ENCODE peak calls at places on chromosomes 3 and 15, in four cellular contexts. M is stomach, W is lung, D is right cardiac atrium. J is an unnamed sample.
A peak's percentile ranks its signal among the peaks of the same experiment; 100 is the strongest.

GRCh38 chr3:41431386-41431785 is 232.1 kb downstream of the CTNNB1 start:
- DNase-seq in M (no peak), W (no peak), D (no peak), J (no peak)

GRCh38 chr15:82177291-82178010 is 85.1 kb downstream of the EFL1 start:
- DNase-seq in M (no peak), W (no peak), D (no peak), J (no peak)

GRCh38 chr3:190696777-190697501 is 165.6 kb downstream of the GMNC start:
- DNase-seq in M (no peak), W (no peak), D (no peak), J (no peak)

GRCh38 chr3:46091046-46091445 is 63.8 kb upstream of the XCR1 start:
- DNase-seq in M (no peak), W (no peak), D (no peak), J (no peak)

GRCh38 chr3:11370134-11370533 is 97.9 kb downstream of the ATG7 start:
- DNase-seq in M (no peak), W (no peak), D (no peak), J (no peak)

GRCh38 chr15:66472176-66472999 is 25.2 kb downstream of the SNAPC5 start:
- DNase-seq in M (no peak), W (no peak), D (no peak), J (peak; percentile 74)

GRCh38 chr3:177126015-177126773 is 71.1 kb downstream of the TBL1XR1 start:
- DNase-seq in M (no peak), W (no peak), D (no peak), J (no peak)

GRCh38 chr15:68063606-68064005 is 9.5 kb downstream of the PIAS1 start:
- DNase-seq in M (no peak), W (no peak), D (no peak), J (no peak)

GRCh38 chr15:36161781-36162212 is 417.6 kb upstream of the CDIN1 start:
- DNase-seq in M (no peak), W (no peak), D (peak; percentile 38), J (no peak)

GRCh38 chr3:193400304-193400703 is 21.8 kb upstream of the ATP13A5 start:
- DNase-seq in M (no peak), W (no peak), D (no peak), J (no peak)

GRCh38 chr3:62961874-62962556 is 86.8 kb upstream of the CADPS start:
- DNase-seq in M (no peak), W (no peak), D (no peak), J (no peak)

DNA sequence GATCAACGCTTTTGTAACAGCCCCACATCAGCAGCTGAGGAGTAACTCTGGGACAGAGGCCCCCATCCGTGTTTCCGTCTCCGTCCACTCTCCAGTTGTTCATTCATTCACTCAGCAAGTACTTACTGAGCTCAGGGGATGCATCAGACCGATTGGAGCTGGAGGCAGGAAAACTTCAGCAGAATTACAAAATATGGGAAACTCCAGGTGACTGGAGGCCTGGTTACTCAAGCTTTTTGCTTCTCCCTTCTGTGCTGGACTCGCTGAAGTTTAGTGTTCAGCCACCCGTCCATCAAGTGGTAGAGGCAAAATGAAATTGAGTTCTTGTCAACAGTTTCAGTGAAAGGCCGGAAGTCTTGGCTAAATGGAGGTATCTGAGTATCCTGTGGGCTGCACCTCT is 14.5 kb downstream of the NRROS start:
- DNase-seq in M (no peak), W (no peak), D (no peak), J (no peak)
- H3K4me3 ChIP-seq in M (no peak overlapping the region), W (no peak overlapping the region), D (no peak overlapping the region), J (no peak overlapping the region)

GRCh38 chr3:141082064-141082463 is 30.9 kb downstream of the SPSB4 start:
- DNase-seq in M (no peak), W (no peak), D (no peak), J (no peak)
- H3K4me1 ChIP-seq in M (peaks cover 5% of the 10 kb centered on the region), W (peaks cover 3% of the 10 kb centered on the region), D (peaks cover 17% of the 10 kb centered on the region), J (no peaks in the 10 kb centered on the region)

DNA sequence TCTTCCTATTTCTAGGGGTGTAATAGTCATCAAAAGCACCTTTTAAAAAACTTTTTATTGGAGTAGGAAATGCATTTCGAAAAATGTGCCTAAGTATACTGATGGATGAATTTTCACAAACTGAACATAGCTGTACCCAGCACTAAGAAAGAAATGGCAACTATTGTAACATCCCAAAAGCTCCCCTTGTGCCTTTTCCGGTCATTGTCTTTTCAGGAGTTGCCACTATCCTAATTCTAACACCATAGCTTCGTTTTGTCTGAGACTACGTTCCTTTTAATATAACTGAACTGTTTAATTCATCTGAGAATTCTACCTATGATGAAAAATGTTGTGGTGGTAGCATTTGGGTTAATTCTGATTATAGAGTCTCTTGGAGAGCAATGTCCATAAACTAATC is 1.9 kb downstream of the TIMMDC1 start:
- DNase-seq in M (no peak), W (no peak), D (no peak), J (no peak)
- H3K4me3 ChIP-seq in M (no peak overlapping the region), W (no peak overlapping the region), D (peak overlapping the region; percentile 87), J (no peak overlapping the region)

GRCh38 chr3:58043933-58044332 is 35.7 kb downstream of the FLNB start:
- DNase-seq in M (no peak), W (no peak), D (no peak), J (no peak)
- H3K4me1 ChIP-seq in M (peaks cover 48% of the 10 kb centered on the region), W (peaks cover 21% of the 10 kb centered on the region), D (peaks cover 7% of the 10 kb centered on the region), J (peaks cover 3% of the 10 kb centered on the region)

DNA sequence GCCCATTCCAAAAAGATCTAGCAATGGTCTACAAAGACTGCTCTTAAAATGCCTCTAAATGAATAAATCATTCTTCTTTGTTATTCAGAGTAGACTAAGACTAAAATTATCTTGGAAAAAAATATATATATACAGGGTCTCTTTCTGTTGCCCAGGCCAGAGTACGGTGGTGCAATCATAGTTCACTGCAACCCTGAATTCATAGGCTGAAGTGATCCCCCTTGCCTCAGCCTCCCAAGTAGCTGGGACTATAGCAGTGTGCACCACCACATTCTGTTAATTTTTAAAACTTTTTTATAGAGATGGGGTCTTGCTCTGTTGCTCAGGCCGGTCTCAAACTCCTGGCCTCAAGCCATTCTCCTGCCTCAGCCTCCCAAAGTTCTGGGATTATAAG is 18.7 kb downstream of the WWTR1 start:
- DNase-seq in M (no peak), W (no peak), D (no peak), J (no peak)
- H3K4me3 ChIP-seq in M (peak overlapping the region; percentile 15), W (no peak overlapping the region), D (peak overlapping the region; percentile 19), J (no peak overlapping the region)

GRCh38 chr15:52481915-52482314 is 46.8 kb downstream of the MYO5A start:
- DNase-seq in M (no peak), W (no peak), D (no peak), J (peak; percentile 82)
- H3K4me1 ChIP-seq in M (peaks cover 6% of the 10 kb centered on the region), W (no peaks in the 10 kb centered on the region), D (peaks cover 4% of the 10 kb centered on the region), J (peaks cover 43% of the 10 kb centered on the region)